ENCODE peak calls at places on chromosomes 2 and 18, in six cellular contexts. K is MM.1S, Z is GM23338, B is fibroblast of lung, V is HCT116, J is mammary epithelial cell. Y is an unnamed sample.

GRCh38 chr2:234483568-234484251 is 13.2 kb downstream of the ARL4C start:
- DNase-seq in K (peak), Z (peak), B (peak), V (no peak), J (no peak), Y (peak)

GRCh38 chr2:128442891-128443302 is 124.2 kb upstream of the HS6ST1 start:
- DNase-seq in K (no peak), Z (peak), B (no peak), V (no peak), J (no peak), Y (no peak)

GRCh38 chr2:128394004-128394730 is 75.5 kb upstream of the HS6ST1 start:
- DNase-seq in K (no peak), Z (no peak), B (no peak), V (no peak), J (no peak), Y (no peak)

GRCh38 chr2:176091329-176092258 is 927 bp upstream of the HOXD13 start:
- DNase-seq in K (no peak), Z (peak), B (no peak), V (no peak), J (no peak), Y (no peak)

GRCh38 chr18:24502621-24503020 is 42.2 kb downstream of the HRH4 start:
- DNase-seq in K (no peak), Z (no peak), B (no peak), V (no peak), J (no peak), Y (no peak)

GRCh38 chr18:10142496-10143160 is 228.8 kb downstream of the VAPA start:
- DNase-seq in K (peak), Z (no peak), B (peak), V (no peak), J (no peak), Y (peak)

GRCh38 chr2:234330902-234331301 is 166.0 kb downstream of the ARL4C start:
- DNase-seq in K (no peak), Z (no peak), B (no peak), V (no peak), J (no peak), Y (no peak)

GRCh38 chr2:138365581-138365980 is 136.0 kb upstream of the SPOPL start:
- DNase-seq in K (no peak), Z (no peak), B (peak), V (no peak), J (no peak), Y (no peak)

GRCh38 chr2:166727105-166727504 is 161.2 kb upstream of the XIRP2 start:
- DNase-seq in K (peak), Z (no peak), B (no peak), V (no peak), J (no peak), Y (no peak)

GRCh38 chr18:22197668-22198067 is 28.3 kb downstream of the GATA6 start:
- DNase-seq in K (no peak), Z (no peak), B (no peak), V (no peak), J (no peak), Y (no peak)

GRCh38 chr18:47968721-47969120 is 38.3 kb upstream of the SMAD2 start:
- DNase-seq in K (no peak), Z (no peak), B (no peak), V (no peak), J (no peak), Y (peak)

GRCh38 chr18:77206676-77207370 is 42.8 kb upstream of the GALR1 start:
- DNase-seq in K (no peak), Z (no peak), B (peak), V (no peak), J (no peak), Y (peak)

GRCh38 chr2:26317377-26318105 is 28.4 kb upstream of the SELENOI start:
- DNase-seq in K (no peak), Z (no peak), B (no peak), V (no peak), J (no peak), Y (peak)

GRCh38 chr2:70556608-70557007 is 3.0 kb upstream of the TGFA start:
- DNase-seq in K (no peak), Z (no peak), B (no peak), V (no peak), J (no peak), Y (no peak)

GRCh38 chr2:157662401-157662800 is 33.7 kb upstream of the ACVR1C start:
- DNase-seq in K (no peak), Z (no peak), B (peak), V (no peak), J (peak), Y (no peak)

GRCh38 chr2:85577386-85578242 is at the start of gene VAMP8:
- DNase-seq in K (peak), Z (peak), B (no peak), V (peak), J (peak), Y (no peak)

GRCh38 chr2:65045651-65046050 is 10.6 kb upstream of the CEP68 start:
- DNase-seq in K (no peak), Z (peak), B (no peak), V (no peak), J (no peak), Y (no peak)

DNA sequence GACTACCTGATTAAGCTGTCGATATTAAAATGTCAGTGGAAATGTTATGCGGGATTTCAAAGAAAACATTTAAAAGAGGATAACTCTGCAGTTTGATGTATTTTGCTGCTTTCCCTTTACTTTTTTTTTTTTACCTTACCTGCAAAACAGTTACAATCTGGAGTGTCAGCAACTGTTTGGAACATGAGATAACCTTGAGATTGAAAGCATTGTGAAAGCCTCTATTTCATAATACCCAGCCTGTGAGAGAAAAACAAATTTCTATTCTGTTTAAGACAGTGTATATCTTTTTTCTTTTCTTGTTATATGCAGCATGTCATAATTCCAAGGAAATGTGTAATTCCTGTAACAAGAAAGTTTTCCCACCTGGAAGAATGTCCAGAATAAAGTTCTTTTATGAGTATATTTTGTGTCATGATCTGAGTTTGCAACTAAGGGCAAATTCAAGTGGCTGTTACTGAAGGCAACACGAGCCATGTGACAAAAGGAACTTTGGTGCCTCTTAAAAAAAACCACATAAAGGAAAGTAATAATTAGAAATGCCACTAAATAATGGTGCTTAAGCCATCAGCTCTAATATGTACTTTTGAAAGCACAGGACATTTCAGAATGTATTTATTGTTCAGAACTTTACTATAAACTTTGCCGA is 297.0 kb upstream of the DSEL start:
- DNase-seq in K (no peak), Z (no peak), B (no peak), V (no peak), J (no peak), Y (no peak)
- H3K4me3 ChIP-seq in K (no peak), Z (no peak), B (no peak), V (no peak), J (no peak), Y (no peak)

DNA sequence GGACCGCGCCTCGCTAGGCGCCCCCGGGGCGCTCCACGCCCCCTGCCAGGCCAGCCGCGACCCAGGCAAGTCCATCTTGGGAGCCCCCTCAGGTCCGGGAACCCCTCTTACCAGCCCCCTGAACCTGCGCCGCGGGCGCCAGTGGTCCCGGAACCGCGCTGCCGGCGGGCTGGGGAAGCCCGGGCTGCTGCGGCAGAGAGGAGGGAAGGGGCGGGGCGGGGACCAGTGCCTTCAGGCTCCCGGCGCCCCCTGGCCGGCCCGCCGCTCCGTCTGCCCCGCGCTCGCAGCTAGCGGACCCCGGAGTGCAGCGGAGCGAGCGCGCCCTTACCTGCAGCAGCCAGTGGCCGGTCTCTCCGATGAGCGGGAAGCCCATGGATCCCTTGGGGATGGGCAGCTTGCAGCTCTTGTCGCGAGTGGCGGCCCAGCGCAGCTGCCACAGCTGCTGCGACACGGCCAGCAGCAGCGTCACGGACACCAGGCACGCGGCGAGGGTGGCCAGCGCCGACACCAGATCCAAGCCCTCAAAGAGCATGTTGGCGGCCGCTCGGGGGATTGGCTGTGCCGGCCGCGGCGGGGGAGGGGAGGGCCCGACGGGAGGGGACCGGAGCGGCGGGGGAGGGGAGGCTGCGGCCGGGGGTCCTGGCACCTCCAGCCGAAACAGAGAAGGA is at the start of gene CYP26B1:
- DNase-seq in K (no peak), Z (peak), B (no peak), V (no peak), J (no peak), Y (peak)
- TF ChIP-seq EZH2 in K (no peak), Z (no peak), B (peak), V (no peak), J (no peak), Y (no peak)

GRCh38 chr2:95390272-95390880 is 12.1 kb upstream of the FAHD2A start:
- DNase-seq in K (no peak), Z (no peak), B (no peak), V (no peak), J (no peak), Y (no peak)
- H3K27ac ChIP-seq in K (no peak), Z (no peak), B (no peak), V (no peak), J (no peak), Y (no peak)

DNA sequence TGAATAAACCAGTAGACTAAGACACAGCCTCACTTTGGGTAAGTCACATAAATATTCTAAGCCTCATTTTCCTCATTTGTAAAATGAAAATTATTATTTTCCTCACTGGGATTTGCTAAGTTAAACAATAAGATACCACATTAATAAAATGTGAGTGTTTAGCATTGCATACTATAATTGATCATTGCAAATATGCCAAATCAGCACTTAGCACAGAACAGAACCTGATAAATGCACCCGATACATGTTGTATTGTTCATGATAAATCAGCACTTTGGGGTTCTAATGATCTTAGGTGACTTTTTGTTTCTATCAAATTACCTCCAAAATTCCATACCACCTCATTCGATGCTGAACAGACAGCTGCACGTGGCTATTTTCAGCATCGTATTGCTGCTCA is 50.2 kb upstream of the RAPGEF4 start:
- DNase-seq in K (no peak), Z (no peak), B (no peak), V (no peak), J (no peak), Y (no peak)
- H3K4me3 ChIP-seq in K (no peak), Z (no peak), B (no peak), V (no peak), J (no peak), Y (no peak)

GRCh38 chr2:121075006-121075545 is 209.9 kb downstream of the TFCP2L1 start:
- DNase-seq in K (no peak), Z (peak), B (peak), V (peak), J (peak), Y (peak)

GRCh38 chr2:121074322-121074932 is 210.6 kb downstream of the TFCP2L1 start:
- DNase-seq in K (no peak), Z (no peak), B (no peak), V (no peak), J (no peak), Y (peak)

GRCh38 chr2:121075641-121076500 is 209.1 kb downstream of the TFCP2L1 start:
- DNase-seq in K (no peak), Z (peak), B (no peak), V (no peak), J (no peak), Y (peak)

GRCh38 chr2:121076885-121077549 is 208.0 kb downstream of the TFCP2L1 start:
- DNase-seq in K (peak), Z (peak), B (peak), V (peak), J (peak), Y (peak)

GRCh38 chr2:121076501-121076820 is 208.5 kb downstream of the TFCP2L1 start:
- DNase-seq in K (no peak), Z (no peak), B (no peak), V (no peak), J (no peak), Y (no peak)
- TF ChIP-seq EZH2 in K (no peak), Z (no peak), B (no peak), V (no peak), J (peak), Y (no peak)

GRCh38 chr2:14634885-14635871 is 2.7 kb downstream of the LRATD1 start:
- DNase-seq in K (no peak), Z (peak), B (peak), V (no peak), J (peak), Y (peak)
- H3K27ac ChIP-seq in K (no peak), Z (no peak), B (no peak), V (no peak), J (peak), Y (peak)